ENCODE peak calls at places on chromosome 10, in nine cellular contexts. K, O, C, S, U, G, P, D and Z are unnamed samples.

GRCh38 chr10:123999956-124000615 is 93.3 kb downstream of the CHST15 start:
- DNase-seq in S (no peak), P (no peak), K (no peak), U (no peak), D (no peak), O (peak; percentile 4), G (no peak), C (no peak), Z (no peak)

GRCh38 chr10:75655791-75656451 is 224.5 kb downstream of the LRMDA start:
- DNase-seq in U (no peak), C (no peak), O (no peak), G (no peak), D (no peak), P (no peak), K (no peak), S (peak; percentile 65), Z (no peak)

GRCh38 chr10:128027306-128027705 is 98.9 kb downstream of the MKI67 start:
- DNase-seq in K (no peak), D (no peak), S (no peak), G (no peak), O (no peak), C (no peak), U (no peak), P (no peak), Z (no peak)

GRCh38 chr10:117462424-117462792 is 80.1 kb upstream of the EMX2 start:
- DNase-seq in G (no peak), O (no peak), C (no peak), K (no peak), U (no peak), S (peak; percentile 62), P (no peak), D (no peak), Z (peak; percentile 35)

GRCh38 chr10:104309980-104310978 is 28.0 kb downstream of the ITPRIP start:
- DNase-seq in S (peak; percentile 97), C (no peak), U (no peak), O (peak; percentile 91), K (no peak), G (no peak), P (no peak), D (no peak), Z (no peak)

GRCh38 chr10:69629897-69630650 is at the start of gene FAM241B:
- DNase-seq in O (peak; percentile 66), U (peak; percentile 73), D (peak; percentile 81), C (peak; percentile 85), K (peak; percentile 28), S (peak; percentile 66), P (peak; percentile 5), G (peak; percentile 37), Z (peak; percentile 90)

GRCh38 chr10:635088-635861 is 54.2 kb downstream of the DIP2C start:
- DNase-seq in P (no peak), G (no peak), S (no peak), C (no peak), K (no peak), O (no peak), D (no peak), U (no peak), Z (no peak)

GRCh38 chr10:18400201-18400910 is 251.0 kb downstream of the NSUN6 start:
- DNase-seq in G (no peak), P (peak; percentile 5), S (peak; percentile 25), U (no peak), D (peak; percentile 70), C (peak; percentile 56), K (peak; percentile 9), O (no peak), Z (peak; percentile 44)

GRCh38 chr10:4074559-4075407 is 289.8 kb upstream of the KLF6 start:
- DNase-seq in S (peak; percentile 65), D (no peak), G (no peak), U (no peak), K (no peak), O (no peak), P (no peak), C (no peak), Z (no peak)